ENCODE peak calls at places on chromosomes 13 and 19, in four cellular contexts. Z is OCI-LY7; A is suprapubic skin; F is CD8-positive, alpha-beta T cell. I is an unnamed sample.

GRCh38 chr13:112688560-112689497 is 1.0 kb upstream of the ATP11A start:
- DNase-seq in Z (peak; percentile 1), A (no peak), F (peak; percentile 32), I (no peak)

GRCh38 chr13:111429064-111429558 is 108.7 kb downstream of the TEX29 start:
- DNase-seq in Z (peak; percentile 4), A (no peak), F (peak; percentile 27), I (peak; percentile 23)

GRCh38 chr13:33015791-33016323 is 366 bp upstream of the KL start:
- DNase-seq in Z (no peak), A (no peak), F (no peak), I (no peak)

GRCh38 chr13:62875118-62875640 is 1459.5 kb upstream of the PCDH20 start:
- DNase-seq in Z (no peak), A (no peak), F (no peak), I (no peak)

GRCh38 chr19:3617463-3617862 is 9.1 kb downstream of the CACTIN start:
- DNase-seq in Z (no peak), A (no peak), F (no peak), I (no peak)

GRCh38 chr19:764301-764700 is 13.4 kb downstream of the MISP start:
- DNase-seq in Z (no peak), A (no peak), F (no peak), I (no peak)

GRCh38 chr13:92320323-92320722 is 906.3 kb upstream of the GPC6 start:
- DNase-seq in Z (no peak), A (no peak), F (no peak), I (no peak)

GRCh38 chr13:54092686-54093085 is 1064.1 kb downstream of the OLFM4 start:
- DNase-seq in Z (no peak), A (no peak), F (no peak), I (no peak)

GRCh38 chr19:28836366-28836765 is 376.6 kb downstream of the UQCRFS1 start:
- DNase-seq in Z (no peak), A (no peak), F (no peak), I (no peak)

GRCh38 chr13:36096411-36097184 is 34.6 kb downstream of the DCLK1 start:
- DNase-seq in Z (no peak), A (no peak), F (no peak), I (no peak)

GRCh38 chr19:10975374-10976036 is 14.7 kb downstream of the SMARCA4 start:
- DNase-seq in Z (no peak), A (no peak), F (no peak), I (no peak)

GRCh38 chr13:83377486-83377885 is 504.8 kb downstream of the SLITRK1 start:
- DNase-seq in Z (no peak), A (no peak), F (no peak), I (no peak)

GRCh38 chr13:36359301-36359950 is 13.2 kb upstream of the SPART start:
- DNase-seq in Z (no peak), A (no peak), F (no peak), I (no peak)

GRCh38 chr19:48815870-48816501 is 5.2 kb upstream of the BCAT2 start:
- DNase-seq in Z (peak; percentile 55), A (no peak), F (no peak), I (no peak)

GRCh38 chr19:1907563-1908363 is 2.6 kb downstream of the ADAT3 start:
- DNase-seq in Z (no peak), A (no peak), F (no peak), I (no peak)

GRCh38 chr13:96958286-96958891 is 35.9 kb downstream of the OXGR1 start:
- DNase-seq in Z (peak; percentile 32), A (no peak), F (no peak), I (peak; percentile 40)

GRCh38 chr13:34011552-34012085 is 193.7 kb downstream of the RFC3 start:
- DNase-seq in Z (no peak), A (no peak), F (no peak), I (no peak)

DNA sequence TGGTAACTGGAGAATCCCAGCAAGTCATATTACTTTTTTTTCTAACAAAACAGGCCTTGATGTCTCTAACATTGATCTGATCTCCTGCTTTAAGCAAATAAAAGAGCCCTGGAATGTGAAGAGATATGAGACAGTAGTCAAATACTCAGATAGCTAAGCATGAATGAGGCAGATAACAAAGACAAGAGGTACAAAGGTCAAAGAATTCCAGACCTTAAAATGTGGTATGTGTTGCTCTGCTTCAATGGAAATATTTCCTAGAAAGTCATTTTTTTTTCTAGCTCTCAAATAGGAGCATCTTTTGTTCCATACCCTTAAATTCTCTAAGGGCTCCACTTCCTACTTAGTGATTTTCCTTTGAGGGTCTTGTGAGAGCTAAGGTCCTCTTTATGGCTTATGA is 54.6 kb downstream of the ZNF254 start:
- DNase-seq in Z (no peak), A (no peak), F (no peak), I (no peak)
- H3K9me3 ChIP-seq in Z (peaks cover 12% of the 10 kb centered on the region), A (peaks cover 40% of the 10 kb centered on the region), F (peaks cover 43% of the 10 kb centered on the region), I (no peaks in the 10 kb centered on the region)

GRCh38 chr19:15296353-15296752 is 36.0 kb downstream of the BRD4 start:
- DNase-seq in Z (no peak), A (no peak), F (no peak), I (no peak)
- H3K4me1 ChIP-seq in Z (peaks cover 89% of the 10 kb centered on the region), A (peaks cover 96% of the 10 kb centered on the region), F (peaks cover 89% of the 10 kb centered on the region), I (peaks cover 23% of the 10 kb centered on the region)

GRCh38 chr19:57566396-57567256 is 7.0 kb upstream of the ZNF550 start:
- DNase-seq in Z (peak; percentile 77), A (no peak), F (no peak), I (no peak)

GRCh38 chr19:57576661-57577060 is 2.0 kb downstream of the ZNF416 start:
- DNase-seq in Z (no peak), A (no peak), F (no peak), I (no peak)

GRCh38 chr19:57572415-57572947 is 6.2 kb downstream of the ZNF416 start:
- DNase-seq in Z (no peak), A (no peak), F (no peak), I (no peak)

GRCh38 chr19:57570707-57571106 is 8.0 kb downstream of the ZNF416 start:
- DNase-seq in Z (no peak), A (no peak), F (no peak), I (no peak)
- H3K9me3 ChIP-seq in Z (peaks cover 35% of the 10 kb centered on the region), A (peaks cover 96% of the 10 kb centered on the region), F (peaks cover 74% of the 10 kb centered on the region), I (peaks cover 94% of the 10 kb centered on the region)

GRCh38 chr19:5628470-5628869 is 5.6 kb downstream of the SAFB start:
- DNase-seq in Z (no peak), A (no peak), F (no peak), I (no peak)
- H3K4me1 ChIP-seq in Z (peaks cover 48% of the 10 kb centered on the region), A (peaks cover 72% of the 10 kb centered on the region), F (peaks cover 80% of the 10 kb centered on the region), I (peaks cover 9% of the 10 kb centered on the region)

GRCh38 chr19:51889934-51890333 is 2.2 kb upstream of the ZNF577 start:
- DNase-seq in Z (no peak), A (no peak), F (no peak), I (no peak)
- H3K9me3 ChIP-seq in Z (peaks cover 24% of the 10 kb centered on the region), A (peaks cover 44% of the 10 kb centered on the region), F (peaks cover 86% of the 10 kb centered on the region), I (peaks cover 75% of the 10 kb centered on the region)

GRCh38 chr19:42123765-42124164 is 8.5 kb downstream of the POU2F2 start:
- DNase-seq in Z (no peak), A (no peak), F (no peak), I (no peak)

GRCh38 chr19:42122691-42123607 is 9.3 kb downstream of the POU2F2 start:
- DNase-seq in Z (peak; percentile 61), A (no peak), F (peak; percentile 53), I (no peak)

GRCh38 chr19:42120276-42121010 is 11.8 kb downstream of the POU2F2 start:
- DNase-seq in Z (no peak), A (no peak), F (no peak), I (no peak)

GRCh38 chr19:42121666-42122069 is 10.6 kb downstream of the POU2F2 start:
- DNase-seq in Z (peak; percentile 67), A (no peak), F (peak; percentile 84), I (no peak)

GRCh38 chr19:42121036-42121621 is 11.1 kb downstream of the POU2F2 start:
- DNase-seq in Z (no peak), A (no peak), F (no peak), I (no peak)
- H3K4me1 ChIP-seq in Z (peaks cover 91% of the 10 kb centered on the region), A (peaks cover 16% of the 10 kb centered on the region), F (peaks cover 49% of the 10 kb centered on the region), I (peaks cover 11% of the 10 kb centered on the region)

I was measured in NT2/D1.